ENCODE peak calls at places on chromosomes 16 and 17, in four cellular contexts. U, O, R and Q are unnamed samples.
A peak's percentile ranks its signal among the peaks of the same experiment; 100 is the strongest.

GRCh38 chr16:58556678-58557077 is 41.4 kb downstream of the SETD6 start:
- DNase-seq in U (no peak), O (no peak), R (no peak), Q (no peak)

GRCh38 chr16:49015189-49015540 is 266.5 kb downstream of the CBLN1 start:
- DNase-seq in O (no peak), U (no peak), R (no peak), Q (no peak)

GRCh38 chr16:69013991-69014390 is 91.5 kb upstream of the HAS3 start:
- DNase-seq in R (no peak), O (no peak), U (no peak), Q (no peak)

GRCh38 chr16:3004781-3005284 is 7.9 kb upstream of the CLDN9 start:
- DNase-seq in R (no peak), U (no peak), O (peak; percentile 76), Q (no peak)

GRCh38 chr17:72121164-72122001 is 563 bp downstream of the SOX9 start:
- DNase-seq in R (no peak), O (peak; percentile 53), U (no peak), Q (no peak)

GRCh38 chr16:27431773-27432599 is 30.0 kb downstream of the IL21R start:
- DNase-seq in R (no peak), U (no peak), O (no peak), Q (no peak)

GRCh38 chr17:2842464-2842863 is 46.2 kb downstream of the RAP1GAP2 start:
- DNase-seq in O (no peak), R (no peak), U (no peak), Q (no peak)

GRCh38 chr17:49691086-49691676 is 13.3 kb upstream of the SPOP start:
- DNase-seq in U (no peak), O (no peak), R (no peak), Q (no peak)

GRCh38 chr17:68396795-68397536 is 60.3 kb downstream of the WIPI1 start:
- DNase-seq in O (no peak), U (no peak), R (no peak), Q (no peak)

GRCh38 chr16:54175169-54175551 is 111.4 kb downstream of the IRX3 start:
- DNase-seq in R (no peak), U (no peak), O (no peak), Q (no peak)

GRCh38 chr17:12995896-12996295 is 21.9 kb downstream of the ELAC2 start:
- DNase-seq in R (no peak), U (no peak), O (no peak), Q (no peak)

GRCh38 chr16:31191697-31192428 is 10.7 kb downstream of the PYCARD start:
- DNase-seq in U (no peak), O (no peak), R (no peak), Q (no peak)

GRCh38 chr17:248337-249235 is 67.1 kb upstream of the DOC2B start:
- DNase-seq in R (no peak), U (peak; percentile 3), O (no peak), Q (no peak)

GRCh38 chr17:75317671-75318070 is 28.4 kb upstream of the SLC25A19 start:
- DNase-seq in O (peak; percentile 3), U (no peak), R (no peak), Q (no peak)

GRCh38 chr17:1123397-1124237 is 56.2 kb downstream of the ABR start:
- DNase-seq in U (no peak), O (no peak), R (no peak), Q (no peak)

GRCh38 chr17:4362141-4362540 is 4.3 kb downstream of the UBE2G1 start:
- DNase-seq in R (no peak), U (no peak), O (no peak), Q (no peak)

GRCh38 chr16:10668322-10669045 is 26.2 kb downstream of the TEKT5 start:
- DNase-seq in O (peak; percentile 70), R (no peak), U (no peak), Q (no peak)

GRCh38 chr17:37384560-37385160 is 8.9 kb downstream of the C17orf78 start:
- DNase-seq in O (no peak), R (no peak), U (no peak), Q (no peak)

GRCh38 chr16:48862087-48862532 is 252.1 kb upstream of the N4BP1 start:
- DNase-seq in R (no peak), O (peak; percentile 14), U (no peak), Q (no peak)

GRCh38 chr17:75723201-75723930 is 2.1 kb downstream of the ITGB4 start:
- DNase-seq in O (peak; percentile 83), U (no peak), R (no peak), Q (no peak)

GRCh38 chr17:31587462-31587861 is 196.0 kb downstream of the RAB11FIP4 start:
- DNase-seq in R (no peak), U (no peak), O (no peak), Q (no peak)

GRCh38 chr17:6592193-6592592 is 35.8 kb upstream of the PITPNM3 start:
- DNase-seq in R (no peak), U (no peak), O (peak; percentile 11), Q (no peak)

GRCh38 chr16:68718596-68718995 is 18.5 kb upstream of the CDH1 start:
- DNase-seq in R (no peak), U (no peak), O (no peak), Q (no peak)

GRCh38 chr16:4467916-4468315 is 6.5 kb downstream of the NMRAL1 start:
- DNase-seq in R (no peak), U (no peak), O (no peak), Q (no peak)

GRCh38 chr17:78759203-78759968 is 22.7 kb downstream of the CYTH1 start:
- DNase-seq in R (no peak), O (no peak), U (peak; percentile 63), Q (peak; percentile 30)

GRCh38 chr17:5254903-5255521 is 20.4 kb upstream of the SCIMP start:
- DNase-seq in R (no peak), U (no peak), O (no peak), Q (no peak)

GRCh38 chr16:71542377-71542776 is 16.2 kb downstream of the CHST4 start:
- DNase-seq in R (peak; percentile 0), U (peak; percentile 57), O (peak; percentile 79), Q (no peak)

GRCh38 chr17:77439382-77440013 is 298.7 kb downstream of the SEC14L1 start:
- DNase-seq in U (no peak), R (no peak), O (no peak), Q (no peak)

GRCh38 chr16:11994187-11995119 is 17.9 kb downstream of the SNX29 start:
- DNase-seq in R (no peak), O (no peak), U (no peak), Q (no peak)

GRCh38 chr17:7177954-7178477 is 1.2 kb downstream of the ASGR1 start:
- DNase-seq in O (peak; percentile 12), R (no peak), U (no peak), Q (no peak)

GRCh38 chr16:52050418-52050817 is 496.5 kb downstream of the TOX3 start:
- DNase-seq in U (no peak), O (peak; percentile 78), R (no peak), Q (no peak)

GRCh38 chr16:3575491-3575890 is 1.7 kb downstream of the NLRC3 start:
- DNase-seq in O (no peak), U (no peak), R (no peak), Q (no peak)

GRCh38 chr17:80159984-80160383 is 9.8 kb upstream of the CARD14 start:
- DNase-seq in R (no peak), U (no peak), O (no peak), Q (no peak)

GRCh38 chr17:2243953-2244352 is 59.6 kb downstream of the SMG6 start:
- DNase-seq in R (no peak), O (no peak), U (no peak), Q (no peak)

GRCh38 chr17:67528751-67529436 is 151.8 kb downstream of the PITPNC1 start:
- DNase-seq in R (no peak), U (no peak), O (peak; percentile 82), Q (no peak)

GRCh38 chr17:57898487-57899311 is 48.9 kb upstream of the MRPS23 start:
- DNase-seq in U (no peak), O (no peak), R (no peak), Q (no peak)

GRCh38 chr17:15441315-15441714 is 26.1 kb downstream of the CDRT4 start:
- DNase-seq in O (no peak), R (no peak), U (no peak), Q (no peak)

GRCh38 chr17:79949646-79950292 is 85.9 kb downstream of the TBC1D16 start:
- DNase-seq in R (no peak), U (no peak), O (no peak), Q (no peak)

GRCh38 chr17:40633871-40634270 is 13.7 kb downstream of the SMARCE1 start:
- DNase-seq in O (no peak), U (no peak), R (no peak), Q (no peak)